ENCODE peak calls at places on chromosomes 7 and 10, in five cellular contexts. X is bronchial epithelial cell, J is stomach, V is HFF-Myc, Z is NB4. M is an unnamed sample.

GRCh38 chr10:17872191-17873091 is 63.3 kb downstream of the MRC1 start:
- DNase-seq in X (peak), J (no peak), V (peak), Z (peak), M (peak)

GRCh38 chr10:3691482-3691881 is 93.5 kb downstream of the KLF6 start:
- DNase-seq in X (no peak), J (no peak), V (no peak), Z (no peak), M (no peak)

GRCh38 chr10:8035641-8036520 is 18.6 kb upstream of the GATA3 start:
- DNase-seq in X (no peak), J (no peak), V (no peak), Z (no peak), M (no peak)

GRCh38 chr7:156123362-156123761 is 311.1 kb upstream of the SHH start:
- DNase-seq in X (no peak), J (no peak), V (no peak), Z (no peak), M (no peak)

GRCh38 chr7:134086998-134087735 is 40.0 kb upstream of the LRGUK start:
- DNase-seq in X (no peak), J (no peak), V (no peak), Z (no peak), M (no peak)

GRCh38 chr7:154425326-154425725 is 373.1 kb downstream of the DPP6 start:
- DNase-seq in X (no peak), J (no peak), V (no peak), Z (no peak), M (no peak)

GRCh38 chr10:73537288-73537687 is 41.5 kb upstream of the PPP3CB start:
- DNase-seq in X (no peak), J (no peak), V (no peak), Z (peak), M (no peak)

GRCh38 chr10:71810048-71810750 is 36.9 kb upstream of the VSIR start:
- DNase-seq in X (no peak), J (no peak), V (no peak), Z (peak), M (no peak)

GRCh38 chr7:135888740-135889139 is 88.4 kb downstream of the MTPN start:
- DNase-seq in X (no peak), J (no peak), V (no peak), Z (no peak), M (no peak)

DNA sequence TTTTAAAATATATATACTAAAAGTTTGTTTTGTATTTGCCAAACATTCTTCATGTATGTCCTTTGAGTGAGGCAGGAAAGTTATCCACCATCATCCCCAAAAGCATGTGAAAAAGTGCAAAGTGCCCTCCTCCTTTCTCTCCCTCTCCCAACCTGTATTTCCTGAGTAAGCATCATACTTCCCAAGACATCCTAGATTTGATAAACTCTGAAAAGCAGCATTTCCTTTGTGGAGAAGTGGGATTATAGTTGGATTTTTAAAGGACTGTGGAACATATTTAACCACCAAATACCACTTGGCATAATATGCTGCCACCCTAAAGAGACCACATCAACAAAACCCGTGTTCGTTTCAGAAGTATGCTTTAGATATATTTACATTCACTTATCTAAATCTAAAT is 36.9 kb downstream of the NET1 start:
- DNase-seq in X (no peak), J (no peak), V (no peak), Z (no peak), M (no peak)
- H3K4me3 ChIP-seq in X (peak), J (peak), V (peak), Z (no peak), M (no peak)

GRCh38 chr7:108314049-108314448 is 142.2 kb downstream of the NRCAM start:
- DNase-seq in X (no peak), J (no peak), V (no peak), Z (no peak), M (no peak)

GRCh38 chr7:108311446-108312168 is 144.6 kb downstream of the NRCAM start:
- DNase-seq in X (peak), J (no peak), V (no peak), Z (no peak), M (peak)

GRCh38 chr7:108321359-108321758 is 134.9 kb downstream of the NRCAM start:
- DNase-seq in X (no peak), J (no peak), V (no peak), Z (no peak), M (no peak)

GRCh38 chr7:108313086-108313485 is 143.2 kb downstream of the NRCAM start:
- DNase-seq in X (no peak), J (no peak), V (no peak), Z (no peak), M (no peak)

GRCh38 chr7:108316708-108317107 is 139.5 kb downstream of the NRCAM start:
- DNase-seq in X (no peak), J (no peak), V (no peak), Z (no peak), M (no peak)
- TF ChIP-seq CTCF in X (no peak), J (no peak), V (no peak), Z (no peak), M (no peak)

DNA sequence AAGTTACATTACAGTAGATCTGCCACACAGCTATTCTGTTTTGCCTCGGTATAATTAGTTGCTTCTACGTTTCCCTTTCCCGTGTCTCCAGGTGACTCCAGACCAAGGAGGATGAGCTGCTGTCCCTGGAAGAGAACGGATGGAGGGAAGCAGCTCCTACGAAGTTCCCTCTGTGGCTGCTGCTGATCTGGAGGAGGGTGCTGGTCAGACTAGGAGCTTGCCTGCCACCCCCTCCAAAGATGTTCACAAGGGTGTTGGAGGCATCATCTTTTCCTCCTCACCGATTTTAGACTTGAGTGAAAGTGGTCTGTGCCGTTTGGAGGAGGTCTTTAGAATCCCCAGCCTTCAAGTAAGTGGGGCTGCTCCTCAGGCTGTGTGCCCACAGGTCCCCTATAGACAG is 1.4 kb downstream of the LRRC27 start:
- DNase-seq in X (no peak), J (no peak), V (no peak), Z (no peak), M (no peak)
- H3K4me3 ChIP-seq in X (no peak), J (no peak), V (no peak), Z (no peak), M (no peak)

GRCh38 chr7:6551016-6551511 is at the start of gene GRID2IP:
- DNase-seq in X (no peak), J (no peak), V (no peak), Z (no peak), M (no peak)
- TF ChIP-seq CTCF in X (no peak), J (no peak), V (no peak), Z (no peak), M (no peak)

DNA sequence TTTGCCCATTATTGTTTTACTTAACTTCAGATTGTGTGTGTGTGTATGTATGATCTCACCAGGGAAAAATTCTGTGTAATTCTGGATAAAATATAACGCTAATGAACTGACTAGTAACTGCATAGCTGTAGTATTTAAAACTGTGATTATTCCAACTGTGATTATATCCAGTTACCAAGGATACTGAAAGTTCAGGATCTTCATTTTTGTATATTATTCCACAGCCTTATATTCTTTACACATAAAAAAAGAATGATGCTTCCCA is 2.9 kb downstream of the TWIST1 start:
- DNase-seq in X (no peak), J (no peak), V (no peak), Z (no peak), M (peak)
- H3K4me3 ChIP-seq in X (no peak), J (peak), V (peak), Z (no peak), M (peak)

M was measured in cardiac fibroblast.